ENCODE peak calls at places on chromosomes 7 and 10, in seven cellular contexts. R is IMR-90, T is mesenchymal stem cell, X is neuronal stem cell, B is H9, Q is mesendoderm, H is H1. L is an unnamed sample.

GRCh38 chr7:55075464-55075971 is 56.7 kb downstream of the EGFR start:
- DNase-seq in R (no peak), T (no peak), X (no peak), B (no peak), Q (no peak), H (no peak), L (no peak)

GRCh38 chr7:112945046-112945445 is 141.6 kb downstream of the GPR85 start:
- DNase-seq in R (peak; percentile 9), T (no peak), X (no peak), B (no peak), Q (no peak), H (no peak), L (no peak)

GRCh38 chr10:95261926-95262325 is 28.9 kb downstream of the PDLIM1 start:
- DNase-seq in R (no peak), T (no peak), X (no peak), B (no peak), Q (peak; percentile 69), H (no peak), L (no peak)

GRCh38 chr10:129161184-129161583 is 305.9 kb upstream of the MGMT start:
- DNase-seq in R (peak; percentile 5), T (peak; percentile 11), X (peak; percentile 31), B (peak; percentile 79), Q (peak; percentile 95), H (peak; percentile 63), L (peak; percentile 25)

GRCh38 chr7:94394399-94395140 is at the start of gene COL1A2:
- DNase-seq in R (peak; percentile 99), T (peak; percentile 91), X (peak; percentile 63), B (peak; percentile 79), Q (peak; percentile 90), H (no peak), L (no peak)

GRCh38 chr7:132580277-132580676 is 4.0 kb upstream of the PLXNA4 start:
- DNase-seq in R (no peak), T (peak; percentile 32), X (no peak), B (no peak), Q (peak; percentile 76), H (no peak), L (no peak)

GRCh38 chr7:156167987-156168386 is 355.7 kb upstream of the SHH start:
- DNase-seq in R (no peak), T (no peak), X (no peak), B (no peak), Q (no peak), H (no peak), L (no peak)

GRCh38 chr10:114023198-114023597 is 20.5 kb upstream of the ADRB1 start:
- DNase-seq in R (peak; percentile 66), T (peak; percentile 66), X (no peak), B (no peak), Q (no peak), H (no peak), L (no peak)

GRCh38 chr10:69425513-69426298 is 9.0 kb upstream of the TACR2 start:
- DNase-seq in R (no peak), T (no peak), X (no peak), B (no peak), Q (no peak), H (no peak), L (peak; percentile 77)

GRCh38 chr7:1800876-1801275 is 130.8 kb downstream of the ELFN1 start:
- DNase-seq in R (peak; percentile 44), T (no peak), X (no peak), B (no peak), Q (no peak), H (no peak), L (no peak)

GRCh38 chr10:93384006-93384405 is 98.1 kb downstream of the MYOF start:
- DNase-seq in R (no peak), T (no peak), X (no peak), B (peak; percentile 54), Q (peak; percentile 90), H (no peak), L (peak; percentile 98)

GRCh38 chr10:114432704-114433103 is 28.4 kb upstream of the AFAP1L2 start:
- DNase-seq in R (peak; percentile 59), T (peak; percentile 59), X (no peak), B (no peak), Q (no peak), H (no peak), L (no peak)

GRCh38 chr7:29490094-29490607 is 73.5 kb upstream of the PRR15 start:
- DNase-seq in R (no peak), T (no peak), X (no peak), B (no peak), Q (no peak), H (no peak), L (no peak)

GRCh38 chr10:127649642-127650041 is 87.3 kb upstream of the FOXI2 start:
- DNase-seq in R (no peak), T (no peak), X (peak; percentile 12), B (peak; percentile 77), Q (peak; percentile 78), H (peak; percentile 21), L (no peak)

GRCh38 chr10:28734940-28735759 is 57.8 kb downstream of the BAMBI start:
- DNase-seq in R (peak; percentile 96), T (peak; percentile 98), X (no peak), B (no peak), Q (peak; percentile 89), H (peak; percentile 19), L (peak; percentile 94)

GRCh38 chr10:73997479-73997805 is 474 bp upstream of the VCL start:
- DNase-seq in R (no peak), T (no peak), X (no peak), B (no peak), Q (no peak), H (no peak), L (no peak)

GRCh38 chr10:49611815-49612512 is 1.9 kb downstream of the SLC18A3 start:
- DNase-seq in R (no peak), T (no peak), X (no peak), B (peak; percentile 37), Q (no peak), H (no peak), L (no peak)

GRCh38 chr10:119211625-119212441 is 4.5 kb downstream of the GRK5 start:
- DNase-seq in R (no peak), T (peak; percentile 62), X (no peak), B (no peak), Q (peak; percentile 57), H (no peak), L (peak; percentile 45)

GRCh38 chr10:119209050-119209735 is 1.8 kb downstream of the GRK5 start:
- DNase-seq in R (peak; percentile 80), T (peak; percentile 88), X (peak; percentile 67), B (peak; percentile 73), Q (peak; percentile 78), H (no peak), L (peak; percentile 81)

GRCh38 chr10:119209736-119210355 is 2.5 kb downstream of the GRK5 start:
- DNase-seq in R (peak; percentile 37), T (peak; percentile 52), X (no peak), B (no peak), Q (no peak), H (no peak), L (no peak)

GRCh38 chr10:119211176-119211575 is 3.8 kb downstream of the GRK5 start:
- DNase-seq in R (peak; percentile 90), T (peak; percentile 83), X (no peak), B (no peak), Q (no peak), H (no peak), L (no peak)

GRCh38 chr10:119210633-119211032 is 3.3 kb downstream of the GRK5 start:
- DNase-seq in R (no peak), T (no peak), X (no peak), B (no peak), Q (no peak), H (no peak), L (no peak)
- H3K9ac ChIP-seq in R (peak overlapping the region; percentile 71), T (peak overlapping the region; percentile 88), X (no peak overlapping the region), B (no peak overlapping the region), Q (no peak overlapping the region), H (no peak overlapping the region), L (no peak overlapping the region)

GRCh38 chr7:33471636-33472242 is 342.4 kb downstream of the BBS9 start:
- DNase-seq in R (no peak), T (no peak), X (no peak), B (no peak), Q (no peak), H (no peak), L (no peak)

GRCh38 chr7:33477719-33478480 is 348.5 kb downstream of the BBS9 start:
- DNase-seq in R (no peak), T (no peak), X (no peak), B (no peak), Q (no peak), H (no peak), L (no peak)

DNA sequence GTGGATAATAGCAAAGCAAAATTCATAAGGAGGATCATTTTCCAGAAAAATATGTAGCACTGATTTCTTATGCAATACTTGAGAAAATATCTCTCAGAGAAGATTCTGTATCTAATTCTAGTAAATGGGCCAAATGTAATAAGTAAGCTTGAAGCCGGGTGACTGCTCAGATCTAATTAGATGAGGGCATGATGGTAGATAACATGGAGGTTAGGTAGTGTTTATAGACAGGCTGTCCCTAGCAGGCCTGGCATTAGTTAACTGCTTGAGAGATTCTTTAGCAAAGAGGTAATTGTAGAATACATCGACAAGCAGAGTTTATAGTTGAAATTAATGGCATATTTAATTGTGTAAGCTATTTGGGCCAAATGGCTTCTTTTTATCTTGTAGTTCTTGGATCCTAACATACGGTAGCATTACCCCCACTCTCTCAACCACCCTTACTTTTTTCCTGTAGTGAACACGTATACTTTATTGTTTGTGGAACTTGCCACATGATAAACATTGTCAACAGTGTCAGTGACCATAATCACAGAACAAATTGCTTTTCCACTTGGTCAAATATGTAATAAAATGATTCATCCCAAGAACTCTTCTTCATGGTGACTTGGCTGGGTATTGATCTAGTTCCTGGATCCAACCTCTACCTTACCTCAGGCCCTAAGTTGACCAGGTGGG is 343.1 kb downstream of the BBS9 start:
- DNase-seq in R (no peak), T (no peak), X (no peak), B (no peak), Q (no peak), H (no peak), L (no peak)
- H4K8ac ChIP-seq in R (no peak overlapping the region), T (no peak overlapping the region), X (no peak overlapping the region), B (no peak overlapping the region), Q (no peak overlapping the region), H (no peak overlapping the region), L (no peak overlapping the region)

DNA sequence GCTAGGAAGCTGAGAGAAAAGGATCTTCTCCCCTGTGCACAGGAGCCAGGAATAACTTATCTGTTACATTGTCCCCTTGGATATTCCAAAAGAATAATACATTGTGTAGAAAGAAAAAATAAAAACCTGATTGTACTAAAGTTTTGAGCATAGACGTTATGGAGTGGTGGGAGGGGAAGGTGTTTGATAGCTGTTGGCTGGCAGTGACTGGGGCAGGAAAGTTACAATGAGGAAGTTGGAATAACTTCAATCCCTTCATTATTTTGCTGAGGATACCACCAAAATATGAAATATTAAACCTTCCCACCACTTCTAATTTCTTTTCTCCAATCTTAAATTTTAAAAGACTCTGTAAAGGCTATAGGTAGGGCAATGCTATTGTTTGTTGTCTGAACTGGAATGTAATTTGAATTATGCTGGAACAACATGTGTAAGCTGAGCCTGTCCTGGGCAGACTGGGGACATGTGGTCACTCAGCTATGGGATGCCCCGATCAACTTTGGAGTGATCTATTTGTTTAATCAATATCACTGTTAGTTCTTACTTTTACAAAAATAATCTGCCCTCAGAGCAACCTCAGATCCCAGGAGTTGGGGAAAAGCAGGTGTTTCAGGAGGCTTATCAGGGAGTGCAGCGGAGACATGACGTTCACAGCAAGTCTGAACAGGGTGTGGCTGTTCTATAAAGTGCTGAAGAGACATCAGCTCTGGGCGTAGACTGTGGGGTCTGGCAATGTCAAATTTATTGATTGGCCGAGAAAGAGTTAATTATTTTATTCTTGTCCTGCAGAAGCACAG is 20.8 kb downstream of the CYP3A43 start:
- DNase-seq in R (no peak), T (no peak), X (no peak), B (no peak), Q (no peak), H (no peak), L (no peak)
- H3K9ac ChIP-seq in R (no peak overlapping the region), T (no peak overlapping the region), X (no peak overlapping the region), B (no peak overlapping the region), Q (no peak overlapping the region), H (no peak overlapping the region), L (no peak overlapping the region)

GRCh38 chr7:18320422-18320821 is 175.1 kb upstream of the HDAC9 start:
- DNase-seq in R (no peak), T (no peak), X (no peak), B (no peak), Q (no peak), H (no peak), L (no peak)
- H4K8ac ChIP-seq in R (no peak overlapping the region), T (no peak overlapping the region), X (no peak overlapping the region), B (no peak overlapping the region), Q (no peak overlapping the region), H (no peak overlapping the region), L (no peak overlapping the region)

L was measured in trophoblast cell.